ENCODE peak calls at places on chromosomes 7 and 10, in four cellular contexts. T is neural progenitor cell, Y is A549, Q is Peyer's patch. Z is an unnamed sample.

GRCh38 chr10:92891885-92892705 is 43.8 kb downstream of the EXOC6 start:
- DNase-seq in T (no peak), Y (peak; percentile 95), Q (peak; percentile 90), Z (peak; percentile 98)

GRCh38 chr10:43078986-43079273 is 2.1 kb downstream of the RET start:
- DNase-seq in T (peak; percentile 79), Y (peak; percentile 41), Q (no peak), Z (no peak)

GRCh38 chr7:132942721-132943120 is 139.2 kb downstream of the CHCHD3 start:
- DNase-seq in T (peak; percentile 61), Y (no peak), Q (no peak), Z (no peak)

GRCh38 chr10:123117644-123118409 is 17.9 kb upstream of the HMX3 start:
- DNase-seq in T (peak; percentile 67), Y (no peak), Q (no peak), Z (no peak)

GRCh38 chr7:117796889-117797288 is 76.4 kb downstream of the CTTNBP2 start:
- DNase-seq in T (no peak), Y (no peak), Q (no peak), Z (no peak)

GRCh38 chr10:109902992-109903947 is 20.0 kb downstream of the XPNPEP1 start:
- DNase-seq in T (no peak), Y (no peak), Q (no peak), Z (no peak)

GRCh38 chr10:30821994-30822692 is 192.6 kb upstream of the LYZL2 start:
- DNase-seq in T (no peak), Y (no peak), Q (no peak), Z (no peak)

GRCh38 chr10:58573970-58574538 is 61.4 kb downstream of the BICC1 start:
- DNase-seq in T (no peak), Y (no peak), Q (no peak), Z (no peak)

GRCh38 chr10:119090968-119091367 is 10.4 kb upstream of the EIF3A start:
- DNase-seq in T (no peak), Y (peak; percentile 40), Q (no peak), Z (peak; percentile 65)

GRCh38 chr7:98240961-98241673 is 10.9 kb downstream of the TECPR1 start:
- DNase-seq in T (peak; percentile 78), Y (peak; percentile 51), Q (peak; percentile 63), Z (no peak)

GRCh38 chr7:14950013-14950412 is 47.5 kb upstream of the DGKB start:
- DNase-seq in T (no peak), Y (no peak), Q (no peak), Z (no peak)

GRCh38 chr7:50608196-50608906 is 43.1 kb upstream of the DDC start:
- DNase-seq in T (no peak), Y (no peak), Q (no peak), Z (no peak)

DNA sequence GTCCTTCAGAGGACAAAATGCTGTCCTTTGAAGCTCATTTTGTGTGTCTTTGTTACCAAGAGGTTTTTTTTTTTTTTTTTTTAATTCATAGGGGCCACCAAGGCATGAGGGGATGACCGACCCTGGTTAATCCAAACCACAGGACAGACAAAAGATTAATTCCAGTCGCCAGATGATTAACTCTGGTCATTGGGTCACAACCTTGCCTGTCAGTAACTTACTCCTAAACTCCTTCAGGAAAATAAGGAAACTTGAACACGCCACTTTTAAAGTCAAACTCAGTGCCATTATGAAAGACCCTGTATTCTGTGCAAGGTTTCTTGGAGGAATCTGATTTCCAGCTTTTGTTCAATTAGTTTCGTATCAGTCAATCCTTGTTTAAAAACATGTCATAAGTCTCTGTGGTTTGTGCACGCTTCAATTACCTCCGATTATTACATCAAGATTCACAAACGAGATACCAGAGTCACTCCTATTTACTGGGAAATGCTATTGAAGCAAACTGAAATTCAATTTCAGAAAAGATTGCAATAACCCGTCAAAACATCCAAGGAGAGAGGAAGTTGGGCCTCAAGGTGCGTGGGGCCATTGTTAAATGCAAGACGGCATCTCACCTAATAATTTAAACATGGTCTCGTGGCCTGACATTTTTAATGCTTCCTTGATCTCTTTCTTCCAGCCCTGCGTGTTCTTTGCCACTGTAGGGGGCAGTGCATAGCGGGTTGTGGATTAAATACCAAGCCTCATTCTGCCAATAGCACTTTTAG is 44.0 kb downstream of the NRP1 start:
- DNase-seq in T (peak; percentile 32), Y (peak; percentile 57), Q (no peak), Z (no peak)
- TF ChIP-seq CTCF in T (peak; percentile 41), Y (peak; percentile 51), Q (no peak), Z (no peak)

DNA sequence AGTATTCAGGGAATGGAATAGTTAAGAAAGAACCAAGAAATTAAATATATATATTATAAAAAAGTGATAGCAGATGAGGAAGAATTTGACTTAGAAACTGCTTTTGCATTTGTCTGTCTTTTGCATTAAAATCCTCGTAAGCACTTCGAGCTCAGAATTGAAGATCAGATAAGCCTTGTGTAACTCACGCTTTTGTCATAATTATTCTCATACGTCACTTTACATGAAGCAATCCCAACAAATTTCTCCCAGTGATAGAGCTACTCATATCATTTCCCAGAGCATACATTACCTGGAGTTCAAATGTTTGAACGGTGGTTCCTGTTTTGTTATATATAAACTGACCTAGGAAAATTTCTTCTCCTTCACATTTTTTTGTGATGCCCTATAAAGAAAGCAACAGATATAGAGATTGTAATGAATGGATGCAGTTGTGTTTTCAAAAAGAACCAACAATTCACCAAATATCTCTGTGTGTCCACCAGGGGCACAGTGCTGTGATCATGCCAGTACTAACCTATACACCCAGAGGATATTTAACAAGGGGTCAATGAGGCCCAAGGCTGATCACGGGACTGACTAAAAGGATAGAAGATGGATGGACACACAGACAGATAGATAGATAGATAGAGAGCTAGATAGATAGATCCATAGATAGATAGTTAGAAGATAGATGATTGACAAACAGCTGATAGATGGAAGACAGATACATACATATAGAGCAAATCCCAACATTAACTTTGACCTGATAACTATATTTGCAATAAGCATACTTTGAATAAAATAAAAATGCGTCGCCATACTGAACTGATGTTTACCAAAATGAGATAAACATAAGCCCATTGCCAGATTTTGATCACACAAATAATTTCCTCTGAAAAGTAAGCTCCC is 9.3 kb upstream of the HUS1 start:
- DNase-seq in T (no peak), Y (peak; percentile 21), Q (no peak), Z (no peak)
- H3K4me1 ChIP-seq in T (peaks cover 11% of the 10 kb centered on the region), Y (no peaks in the 10 kb centered on the region), Q (no peaks in the 10 kb centered on the region), Z (peaks cover 3% of the 10 kb centered on the region)

GRCh38 chr10:125699562-125700143 is 16.7 kb upstream of the TEX36 start:
- DNase-seq in T (no peak), Y (no peak), Q (no peak), Z (no peak)

GRCh38 chr10:125698599-125698998 is 15.6 kb upstream of the TEX36 start:
- DNase-seq in T (no peak), Y (peak; percentile 17), Q (no peak), Z (no peak)

GRCh38 chr10:125694874-125695273 is 11.9 kb upstream of the TEX36 start:
- DNase-seq in T (no peak), Y (peak; percentile 71), Q (no peak), Z (no peak)

GRCh38 chr10:125700355-125700911 is 17.5 kb upstream of the TEX36 start:
- DNase-seq in T (no peak), Y (peak; percentile 27), Q (no peak), Z (no peak)
- TF ChIP-seq CTCF in T (peak; percentile 10), Y (peak; percentile 43), Q (peak; percentile 5), Z (peak; percentile 44)

GRCh38 chr10:102795453-102796406 is 41.5 kb downstream of the CYP17A1 start:
- DNase-seq in T (no peak), Y (no peak), Q (no peak), Z (no peak)
- H3K4me1 ChIP-seq in T (peaks cover 5% of the 10 kb centered on the region), Y (no peaks in the 10 kb centered on the region), Q (peaks cover 3% of the 10 kb centered on the region), Z (no peaks in the 10 kb centered on the region)